ENCODE peak calls at places on chromosomes 6 and 20, in four cellular contexts. One of them, this sample, is unnamed.

GRCh38 chr20:58740356-58741308 is 48.0 kb downstream of the NPEPL1 start:
- DNase-seq in HepG2: no peak
- DNase-seq in upper lobe of left lung: no peak
- DNase-seq in breast epithelium: no peak
- DNase-seq in this sample: no peak

GRCh38 chr20:53408728-53409157 is 184.9 kb downstream of the ZNF217 start:
- DNase-seq in HepG2: no peak
- DNase-seq in breast epithelium: no peak
- DNase-seq in upper lobe of left lung: no peak
- DNase-seq in this sample: no peak

GRCh38 chr6:145028144-145028818 is 707.0 kb downstream of the EPM2A start:
- DNase-seq in HepG2: peak; percentile 11
- DNase-seq in breast epithelium: no peak
- DNase-seq in upper lobe of left lung: no peak
- DNase-seq in this sample: no peak

GRCh38 chr6:136181858-136182257 is 68.3 kb downstream of the MTFR2 start:
- DNase-seq in breast epithelium: no peak
- DNase-seq in HepG2: no peak
- DNase-seq in upper lobe of left lung: no peak
- DNase-seq in this sample: no peak

GRCh38 chr20:33789109-33789857 is 21.9 kb upstream of the CHMP4B start:
- DNase-seq in HepG2: peak; percentile 83
- DNase-seq in breast epithelium: peak; percentile 87
- DNase-seq in upper lobe of left lung: peak; percentile 89
- DNase-seq in this sample: no peak

GRCh38 chr20:31494131-31494530 is 19.0 kb downstream of the REM1 start:
- DNase-seq in HepG2: peak; percentile 81
- DNase-seq in upper lobe of left lung: no peak
- DNase-seq in breast epithelium: no peak
- DNase-seq in this sample: no peak

GRCh38 chr6:44960898-44961297 is 367.2 kb upstream of the RUNX2 start:
- DNase-seq in breast epithelium: no peak
- DNase-seq in HepG2: peak; percentile 53
- DNase-seq in upper lobe of left lung: no peak
- DNase-seq in this sample: no peak

GRCh38 chr6:138847884-138848283 is 52.0 kb downstream of the ECT2L start:
- DNase-seq in breast epithelium: no peak
- DNase-seq in upper lobe of left lung: no peak
- DNase-seq in HepG2: no peak
- DNase-seq in this sample: no peak

GRCh38 chr6:14121936-14122344 is 4.4 kb downstream of the CD83 start:
- DNase-seq in upper lobe of left lung: peak; percentile 56
- DNase-seq in HepG2: no peak
- DNase-seq in breast epithelium: no peak
- DNase-seq in this sample: peak; percentile 27

GRCh38 chr6:142326539-142326938 is 24.7 kb downstream of the ADGRG6 start:
- DNase-seq in upper lobe of left lung: no peak
- DNase-seq in HepG2: no peak
- DNase-seq in breast epithelium: no peak
- DNase-seq in this sample: no peak

GRCh38 chr20:47577271-47577670 is 75.6 kb downstream of the NCOA3 start:
- DNase-seq in HepG2: no peak
- DNase-seq in upper lobe of left lung: no peak
- DNase-seq in breast epithelium: no peak
- DNase-seq in this sample: no peak

GRCh38 chr6:83838727-83839126 is 14.4 kb upstream of the RIPPLY2 start:
- DNase-seq in HepG2: no peak
- DNase-seq in breast epithelium: no peak
- DNase-seq in upper lobe of left lung: no peak
- DNase-seq in this sample: no peak

GRCh38 chr20:10271470-10272219 is 53.0 kb downstream of the SNAP25 start:
- DNase-seq in HepG2: no peak
- DNase-seq in upper lobe of left lung: no peak
- DNase-seq in breast epithelium: no peak
- DNase-seq in this sample: no peak

GRCh38 chr6:96301023-96301422 is 220.6 kb upstream of the UFL1 start:
- DNase-seq in upper lobe of left lung: no peak
- DNase-seq in HepG2: peak; percentile 5
- DNase-seq in breast epithelium: no peak
- DNase-seq in this sample: no peak

GRCh38 chr6:37275350-37275749 is 17.4 kb upstream of the TMEM217 start:
- DNase-seq in upper lobe of left lung: no peak
- DNase-seq in HepG2: no peak
- DNase-seq in breast epithelium: no peak
- DNase-seq in this sample: no peak

GRCh38 chr6:35876902-35877301 is 44.0 kb downstream of the SRPK1 start:
- DNase-seq in upper lobe of left lung: no peak
- DNase-seq in HepG2: no peak
- DNase-seq in breast epithelium: no peak
- DNase-seq in this sample: no peak

GRCh38 chr20:63191400-63191799 is 24.5 kb downstream of the YTHDF1 start:
- DNase-seq in HepG2: no peak
- DNase-seq in breast epithelium: peak; percentile 56
- DNase-seq in upper lobe of left lung: no peak
- DNase-seq in this sample: no peak

GRCh38 chr20:34549291-34549928 is 9.1 kb upstream of the MAP1LC3A start:
- DNase-seq in breast epithelium: no peak
- DNase-seq in upper lobe of left lung: no peak
- DNase-seq in HepG2: peak; percentile 60
- DNase-seq in this sample: no peak

GRCh38 chr20:22691369-22692118 is 107.2 kb upstream of the FOXA2 start:
- DNase-seq in upper lobe of left lung: peak; percentile 83
- DNase-seq in HepG2: peak; percentile 68
- DNase-seq in breast epithelium: peak; percentile 56
- DNase-seq in this sample: peak; percentile 60

GRCh38 chr20:1857403-1857941 is 37.7 kb upstream of the SIRPA start:
- DNase-seq in breast epithelium: no peak
- DNase-seq in upper lobe of left lung: no peak
- DNase-seq in HepG2: no peak
- DNase-seq in this sample: no peak

DNA sequence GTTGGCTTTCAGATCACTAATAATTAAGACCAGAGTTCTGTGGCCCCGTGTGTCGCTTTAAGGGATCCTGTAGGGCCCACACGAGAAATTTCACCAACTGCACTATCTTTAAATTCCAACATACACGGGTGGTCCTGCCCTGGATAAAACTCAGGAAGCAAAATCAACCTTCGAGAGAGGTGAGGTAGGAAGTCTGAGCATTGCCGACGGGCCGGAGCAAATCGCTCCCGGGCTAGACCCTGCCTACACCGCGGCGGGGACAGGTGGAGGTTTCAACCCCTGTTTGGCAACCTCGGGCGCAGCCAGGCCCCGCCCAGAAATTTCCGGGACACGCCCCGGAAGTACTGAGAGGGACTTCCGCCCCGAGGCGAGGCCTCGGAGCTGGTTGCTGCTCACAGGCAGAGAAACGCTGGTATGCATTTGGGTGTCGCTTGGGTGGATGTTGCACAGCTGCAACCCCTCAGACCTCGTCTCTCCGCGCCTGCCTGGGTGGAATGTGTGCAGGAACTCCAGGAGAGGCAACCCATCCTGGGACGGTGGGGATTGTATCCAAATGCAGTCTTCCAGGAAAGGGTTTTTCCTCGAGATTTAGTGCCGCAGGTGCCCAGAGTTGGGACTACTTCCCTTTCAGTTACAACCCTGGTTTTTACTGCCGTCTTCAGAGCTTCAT is 19.9 kb downstream of the ZKSCAN8 start:
- DNase-seq in breast epithelium: peak; percentile 22
- DNase-seq in HepG2: peak; percentile 79
- DNase-seq in upper lobe of left lung: peak; percentile 74
- DNase-seq in this sample: peak; percentile 69
- TF ChIP-seq POLR2AphosphoS5 in breast epithelium: peak; percentile 38
- TF ChIP-seq POLR2AphosphoS5 in HepG2: peak; percentile 99
- TF ChIP-seq POLR2AphosphoS5 in upper lobe of left lung: peak; percentile 18
- TF ChIP-seq POLR2AphosphoS5 in this sample: peak; percentile 54

DNA sequence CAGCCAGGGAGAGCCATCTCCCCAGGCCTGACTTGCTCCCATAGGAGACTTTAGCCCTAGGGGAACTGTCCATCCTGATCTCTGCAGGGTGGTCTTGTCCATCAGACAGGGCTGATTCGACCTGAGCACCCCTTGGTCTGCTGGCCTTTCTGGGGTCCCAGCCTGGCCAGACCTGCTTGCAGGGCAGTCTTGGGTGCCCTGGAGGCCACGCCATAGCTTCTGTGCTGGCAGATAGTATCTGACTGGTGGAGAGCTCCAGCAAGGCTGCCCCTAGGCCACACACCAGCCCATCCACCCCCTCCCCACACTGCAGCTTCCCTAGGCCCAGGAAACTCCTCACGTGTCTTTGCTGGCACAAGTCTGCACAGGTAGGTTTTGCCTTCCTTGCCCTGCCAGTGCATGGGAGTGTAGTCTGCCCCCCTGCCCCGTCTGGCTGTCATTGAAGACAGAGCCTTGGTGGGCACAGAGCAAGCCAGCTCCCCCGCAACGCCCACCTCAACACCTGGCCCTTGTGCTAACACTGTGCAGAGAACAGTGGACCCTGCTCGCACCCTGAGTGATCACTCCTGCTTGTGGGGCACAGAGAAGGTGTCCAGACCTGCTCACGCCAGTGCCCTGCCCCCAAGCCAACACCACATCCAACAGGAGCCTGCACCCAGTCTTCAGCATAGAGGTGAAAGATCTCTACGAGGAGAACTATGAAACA is 32.4 kb downstream of the CCN2 start:
- DNase-seq in upper lobe of left lung: no peak
- DNase-seq in breast epithelium: no peak
- DNase-seq in HepG2: no peak
- DNase-seq in this sample: no peak
- TF ChIP-seq POLR2AphosphoS5 in upper lobe of left lung: no peak
- TF ChIP-seq POLR2AphosphoS5 in breast epithelium: no peak
- TF ChIP-seq POLR2AphosphoS5 in HepG2: no peak
- TF ChIP-seq POLR2AphosphoS5 in this sample: no peak

GRCh38 chr6:81451787-81452186 is 300.7 kb downstream of the TENT5A start:
- DNase-seq in breast epithelium: no peak
- DNase-seq in HepG2: peak; percentile 69
- DNase-seq in upper lobe of left lung: no peak
- DNase-seq in this sample: no peak
- TF ChIP-seq POLR2AphosphoS5 in breast epithelium: no peak
- TF ChIP-seq POLR2AphosphoS5 in HepG2: no peak
- TF ChIP-seq POLR2AphosphoS5 in upper lobe of left lung: no peak
- TF ChIP-seq POLR2AphosphoS5 in this sample: no peak

GRCh38 chr6:56370591-56371198 is 123.3 kb upstream of the COL21A1 start:
- DNase-seq in breast epithelium: peak; percentile 76
- DNase-seq in upper lobe of left lung: peak; percentile 35
- DNase-seq in HepG2: peak; percentile 58
- DNase-seq in this sample: no peak
- TF ChIP-seq POLR2AphosphoS5 in breast epithelium: no peak
- TF ChIP-seq POLR2AphosphoS5 in upper lobe of left lung: peak; percentile 76
- TF ChIP-seq POLR2AphosphoS5 in HepG2: no peak
- TF ChIP-seq POLR2AphosphoS5 in this sample: no peak

GRCh38 chr20:3239867-3240775 is 1.1 kb upstream of the SLC4A11 start:
- DNase-seq in HepG2: no peak
- DNase-seq in upper lobe of left lung: no peak
- DNase-seq in breast epithelium: no peak
- DNase-seq in this sample: no peak

GRCh38 chr20:3238616-3239025 is 369 bp downstream of the SLC4A11 start:
- DNase-seq in breast epithelium: no peak
- DNase-seq in upper lobe of left lung: peak; percentile 31
- DNase-seq in HepG2: no peak
- DNase-seq in this sample: peak; percentile 67

GRCh38 chr20:3237958-3238615 is 903 bp downstream of the SLC4A11 start:
- DNase-seq in breast epithelium: no peak
- DNase-seq in upper lobe of left lung: no peak
- DNase-seq in HepG2: no peak
- DNase-seq in this sample: no peak

GRCh38 chr20:3240776-3241363 is 1.9 kb upstream of the SLC4A11 start:
- DNase-seq in upper lobe of left lung: no peak
- DNase-seq in breast epithelium: no peak
- DNase-seq in HepG2: no peak
- DNase-seq in this sample: no peak

GRCh38 chr20:3239026-3239866 is at the start of gene SLC4A11:
- DNase-seq in breast epithelium: no peak
- DNase-seq in HepG2: peak; percentile 56
- DNase-seq in upper lobe of left lung: peak; percentile 77
- DNase-seq in this sample: peak; percentile 78
- TF ChIP-seq POLR2AphosphoS5 in breast epithelium: no peak
- TF ChIP-seq POLR2AphosphoS5 in HepG2: no peak
- TF ChIP-seq POLR2AphosphoS5 in upper lobe of left lung: no peak
- TF ChIP-seq POLR2AphosphoS5 in this sample: no peak

GRCh38 chr6:38477680-38478260 is 162.0 kb downstream of the BTBD9 start:
- DNase-seq in upper lobe of left lung: no peak
- DNase-seq in HepG2: no peak
- DNase-seq in breast epithelium: no peak
- DNase-seq in this sample: no peak
- TF ChIP-seq POLR2AphosphoS5 in upper lobe of left lung: no peak
- TF ChIP-seq POLR2AphosphoS5 in HepG2: no peak
- TF ChIP-seq POLR2AphosphoS5 in breast epithelium: no peak
- TF ChIP-seq POLR2AphosphoS5 in this sample: no peak